ENCODE peak calls at places on chromosome 1, in eight cellular contexts. P, K, E, Q, N, I, Y and L are unnamed samples.

GRCh38 chr1:20322825-20323612 is 32.3 kb downstream of the VWA5B1 start:
- DNase-seq in P (no peak), K (no peak), E (no peak), Q (peak), N (no peak), I (no peak), Y (peak), L (peak)

GRCh38 chr1:44636711-44637589 is 37.3 kb downstream of the TMEM53 start:
- DNase-seq in P (no peak), K (no peak), E (no peak), Q (peak), N (no peak), I (no peak), Y (no peak), L (no peak)

GRCh38 chr1:157135646-157136045 is 2.5 kb downstream of the ETV3 start:
- DNase-seq in P (no peak), K (no peak), E (no peak), Q (no peak), N (no peak), I (no peak), Y (no peak), L (no peak)

GRCh38 chr1:221712198-221712684 is 29.6 kb downstream of the DUSP10 start:
- DNase-seq in P (no peak), K (no peak), E (no peak), Q (peak), N (no peak), I (no peak), Y (no peak), L (no peak)

GRCh38 chr1:22545126-22545525 is 18.2 kb upstream of the EPHA8 start:
- DNase-seq in P (no peak), K (no peak), E (no peak), Q (no peak), N (no peak), I (no peak), Y (no peak), L (no peak)

GRCh38 chr1:212630159-212630900 is 21.8 kb downstream of the ATF3 start:
- DNase-seq in P (peak), K (peak), E (peak), Q (no peak), N (peak), I (peak), Y (peak), L (peak)

GRCh38 chr1:235142991-235143390 is 14.4 kb upstream of the TOMM20 start:
- DNase-seq in P (no peak), K (no peak), E (no peak), Q (no peak), N (no peak), I (no peak), Y (no peak), L (no peak)

GRCh38 chr1:165364432-165365133 is 8.1 kb upstream of the LMX1A start:
- DNase-seq in P (no peak), K (peak), E (no peak), Q (no peak), N (no peak), I (peak), Y (no peak), L (no peak)

GRCh38 chr1:201656670-201657032 is 117.7 kb downstream of the NAV1 start:
- DNase-seq in P (peak), K (peak), E (no peak), Q (peak), N (no peak), I (peak), Y (no peak), L (peak)

GRCh38 chr1:44049839-44050238 is 18.6 kb upstream of the SLC6A9 start:
- DNase-seq in P (no peak), K (no peak), E (no peak), Q (peak), N (no peak), I (no peak), Y (no peak), L (no peak)

GRCh38 chr1:77889240-77889637 is 815 bp downstream of the NEXN start:
- DNase-seq in P (no peak), K (no peak), E (no peak), Q (peak), N (peak), I (no peak), Y (no peak), L (no peak)

GRCh38 chr1:178501705-178502329 is 5.1 kb upstream of the CLEC20A start:
- DNase-seq in P (peak), K (peak), E (peak), Q (peak), N (peak), I (peak), Y (peak), L (peak)

GRCh38 chr1:155961937-155962336 is 16.4 kb downstream of the ARHGEF2 start:
- DNase-seq in P (no peak), K (peak), E (peak), Q (peak), N (no peak), I (peak), Y (no peak), L (peak)

GRCh38 chr1:204961765-204962419 is 81.1 kb upstream of the CNTN2 start:
- DNase-seq in P (no peak), K (peak), E (peak), Q (no peak), N (peak), I (no peak), Y (no peak), L (no peak)

GRCh38 chr1:86788300-86789206 is 84.2 kb downstream of the SH3GLB1 start:
- DNase-seq in P (no peak), K (peak), E (no peak), Q (peak), N (no peak), I (peak), Y (no peak), L (no peak)

GRCh38 chr1:24318238-24318987 is 744 bp upstream of the GRHL3 start:
- DNase-seq in P (no peak), K (no peak), E (no peak), Q (peak), N (no peak), I (no peak), Y (no peak), L (no peak)

GRCh38 chr1:153775432-153776311 is 465 bp downstream of the SLC27A3 start:
- DNase-seq in P (peak), K (peak), E (peak), Q (peak), N (peak), I (peak), Y (peak), L (peak)

GRCh38 chr1:239261521-239261920 is 124.8 kb upstream of the CHRM3 start:
- DNase-seq in P (no peak), K (no peak), E (no peak), Q (no peak), N (no peak), I (no peak), Y (no peak), L (no peak)

GRCh38 chr1:187621961-187622360 is 793.2 kb downstream of the PLA2G4A start:
- DNase-seq in P (no peak), K (no peak), E (no peak), Q (peak), N (no peak), I (no peak), Y (no peak), L (no peak)

GRCh38 chr1:68525781-68526180 is 28.9 kb upstream of the DEPDC1 start:
- DNase-seq in P (no peak), K (no peak), E (no peak), Q (no peak), N (no peak), I (no peak), Y (no peak), L (no peak)

GRCh38 chr1:247370786-247371732 is 39.4 kb upstream of the ZNF496 start:
- DNase-seq in P (no peak), K (no peak), E (no peak), Q (peak), N (peak), I (no peak), Y (no peak), L (peak)

GRCh38 chr1:220689696-220690095 is 467 bp upstream of the C1orf115 start:
- DNase-seq in P (no peak), K (no peak), E (no peak), Q (no peak), N (no peak), I (no peak), Y (no peak), L (no peak)

GRCh38 chr1:180765156-180765555 is 133.3 kb downstream of the XPR1 start:
- DNase-seq in P (no peak), K (no peak), E (no peak), Q (peak), N (no peak), I (no peak), Y (no peak), L (no peak)

GRCh38 chr1:228390649-228391048 is 16.0 kb downstream of the TRIM11 start:
- DNase-seq in P (no peak), K (no peak), E (no peak), Q (no peak), N (no peak), I (no peak), Y (no peak), L (no peak)

GRCh38 chr1:112707217-112708001 is 482 bp upstream of the RHOC start:
- DNase-seq in P (peak), K (peak), E (peak), Q (peak), N (peak), I (peak), Y (peak), L (peak)

GRCh38 chr1:25064465-25065238 is 134.6 kb upstream of the RUNX3 start:
- DNase-seq in P (no peak), K (no peak), E (no peak), Q (no peak), N (no peak), I (no peak), Y (no peak), L (no peak)

GRCh38 chr1:228198977-228199590 is 8.8 kb upstream of the OBSCN start:
- DNase-seq in P (no peak), K (no peak), E (no peak), Q (peak), N (no peak), I (no peak), Y (no peak), L (no peak)

GRCh38 chr1:226983998-226984364 is 43.9 kb downstream of the COQ8A start:
- DNase-seq in P (no peak), K (peak), E (no peak), Q (no peak), N (no peak), I (no peak), Y (no peak), L (no peak)

GRCh38 chr1:6909857-6910256 is 124.6 kb downstream of the CAMTA1 start:
- DNase-seq in P (no peak), K (no peak), E (no peak), Q (no peak), N (no peak), I (no peak), Y (no peak), L (no peak)

GRCh38 chr1:12615916-12616708 is 1.9 kb downstream of the DHRS3 start:
- DNase-seq in P (peak), K (peak), E (peak), Q (peak), N (peak), I (peak), Y (peak), L (peak)

GRCh38 chr1:230867903-230868735 is at the start of gene C1orf198:
- DNase-seq in P (peak), K (peak), E (peak), Q (no peak), N (peak), I (peak), Y (peak), L (peak)

GRCh38 chr1:20903452-20903851 is 116.3 kb upstream of the HP1BP3 start:
- DNase-seq in P (no peak), K (no peak), E (no peak), Q (no peak), N (no peak), I (no peak), Y (no peak), L (no peak)

GRCh38 chr1:41695118-41695517 is 210.6 kb upstream of the EDN2 start:
- DNase-seq in P (peak), K (peak), E (peak), Q (no peak), N (no peak), I (peak), Y (no peak), L (peak)

GRCh38 chr1:56811331-56811730 is 7.9 kb downstream of the FYB2 start:
- DNase-seq in P (no peak), K (no peak), E (peak), Q (no peak), N (peak), I (no peak), Y (no peak), L (no peak)

GRCh38 chr1:157307491-157307890 is 169.3 kb upstream of the ETV3 start:
- DNase-seq in P (no peak), K (no peak), E (no peak), Q (no peak), N (no peak), I (no peak), Y (no peak), L (peak)

GRCh38 chr1:217274927-217275616 is 355.8 kb downstream of the GPATCH2 start:
- DNase-seq in P (no peak), K (no peak), E (no peak), Q (peak), N (no peak), I (no peak), Y (no peak), L (no peak)

GRCh38 chr1:21651214-21652042 is 17.7 kb downstream of the RAP1GAP start:
- DNase-seq in P (peak), K (no peak), E (peak), Q (no peak), N (peak), I (no peak), Y (no peak), L (peak)

DNA sequence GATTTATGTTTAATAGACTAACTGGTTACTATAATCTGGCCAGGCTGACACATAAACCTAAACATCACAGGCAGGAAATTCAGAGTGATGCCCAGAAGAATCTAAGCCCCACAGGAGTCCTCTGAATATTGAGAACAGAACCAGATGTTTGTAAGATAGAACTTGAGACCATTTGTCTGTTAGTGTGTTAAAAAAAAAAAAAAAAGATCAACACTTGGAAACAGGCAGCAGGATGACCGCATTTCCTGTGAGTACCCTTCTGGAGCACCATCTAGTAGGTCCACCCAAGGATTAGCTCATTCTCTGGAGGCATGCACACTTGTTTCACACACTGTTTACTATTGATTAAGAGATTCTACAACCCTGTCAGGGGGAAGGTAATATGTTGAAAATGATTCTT is 111.4 kb upstream of the VANGL1 start:
- DNase-seq in P (no peak), K (no peak), E (no peak), Q (peak), N (no peak), I (no peak), Y (no peak), L (no peak)
- H3K27ac ChIP-seq in P (no peak), K (no peak), E (no peak), Q (no peak), N (no peak), I (no peak), Y (no peak), L (no peak)

GRCh38 chr1:203629509-203630082 is 3.0 kb downstream of the ATP2B4 start:
- DNase-seq in P (peak), K (peak), E (peak), Q (peak), N (peak), I (peak), Y (peak), L (peak)

GRCh38 chr1:203630697-203631096 is 4.1 kb downstream of the ATP2B4 start:
- DNase-seq in P (no peak), K (peak), E (no peak), Q (no peak), N (no peak), I (no peak), Y (no peak), L (no peak)

GRCh38 chr1:203631349-203631748 is 4.7 kb downstream of the ATP2B4 start:
- DNase-seq in P (no peak), K (no peak), E (no peak), Q (no peak), N (no peak), I (no peak), Y (no peak), L (no peak)

GRCh38 chr1:203632941-203633340 is 6.3 kb downstream of the ATP2B4 start:
- DNase-seq in P (no peak), K (no peak), E (no peak), Q (no peak), N (no peak), I (no peak), Y (no peak), L (no peak)

DNA sequence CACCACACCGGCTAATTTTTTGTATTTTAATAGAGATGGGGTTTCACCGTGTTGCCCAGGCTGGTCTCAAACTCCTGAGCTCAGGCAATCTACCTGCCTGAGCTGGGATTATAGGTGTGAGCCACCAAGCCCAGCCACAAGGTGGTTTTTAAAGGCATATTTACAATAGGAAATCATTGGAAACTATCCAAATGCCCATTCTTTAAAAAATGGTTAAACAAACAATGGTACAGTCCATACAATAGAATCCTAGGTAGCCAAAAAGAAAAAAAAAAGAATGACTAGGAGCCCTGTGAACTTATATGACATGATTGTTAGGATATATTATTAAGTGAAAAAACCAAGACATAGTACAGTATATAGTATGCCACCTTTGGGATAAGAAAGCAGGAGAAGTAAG is 5.3 kb downstream of the ATP2B4 start:
- DNase-seq in P (no peak), K (no peak), E (no peak), Q (no peak), N (no peak), I (no peak), Y (no peak), L (no peak)
- H3K27ac ChIP-seq in P (no peak), K (peak), E (peak), Q (no peak), N (no peak), I (no peak), Y (no peak), L (peak)

GRCh38 chr1:8420318-8420717 is 102.4 kb downstream of the SLC45A1 start:
- DNase-seq in P (peak), K (no peak), E (no peak), Q (no peak), N (no peak), I (no peak), Y (no peak), L (peak)
- H3K27ac ChIP-seq in P (peak), K (peak), E (peak), Q (peak), N (no peak), I (peak), Y (no peak), L (peak)

GRCh38 chr1:8374812-8375211 is 56.9 kb downstream of the SLC45A1 start:
- DNase-seq in P (peak), K (no peak), E (peak), Q (peak), N (peak), I (no peak), Y (no peak), L (peak)
- H3K27ac ChIP-seq in P (no peak), K (peak), E (peak), Q (peak), N (peak), I (peak), Y (no peak), L (peak)

DNA sequence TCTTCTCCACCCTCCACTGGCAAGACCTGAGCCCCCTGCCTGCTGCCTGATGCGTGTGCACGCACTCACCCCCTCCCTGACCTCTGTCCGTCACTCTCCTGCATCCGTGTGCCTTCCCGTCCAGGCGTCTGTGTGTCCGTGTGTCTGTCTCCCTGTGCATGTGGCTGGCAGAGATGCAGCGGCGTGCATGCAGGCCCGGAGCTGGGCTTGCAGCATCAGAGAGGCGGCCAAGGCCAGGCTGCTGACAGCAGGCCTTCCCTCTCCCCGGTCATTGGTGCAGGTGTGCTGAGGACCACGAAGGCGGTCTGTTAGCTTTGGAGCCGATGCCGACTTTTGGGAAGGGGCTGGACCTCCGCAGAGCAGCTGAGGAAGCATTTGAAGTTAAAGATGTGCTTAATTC is 22.8 kb upstream of the ARHGEF16 start:
- DNase-seq in P (no peak), K (peak), E (no peak), Q (no peak), N (no peak), I (no peak), Y (no peak), L (no peak)
- H3K27ac ChIP-seq in P (no peak), K (no peak), E (no peak), Q (no peak), N (no peak), I (no peak), Y (no peak), L (no peak)

DNA sequence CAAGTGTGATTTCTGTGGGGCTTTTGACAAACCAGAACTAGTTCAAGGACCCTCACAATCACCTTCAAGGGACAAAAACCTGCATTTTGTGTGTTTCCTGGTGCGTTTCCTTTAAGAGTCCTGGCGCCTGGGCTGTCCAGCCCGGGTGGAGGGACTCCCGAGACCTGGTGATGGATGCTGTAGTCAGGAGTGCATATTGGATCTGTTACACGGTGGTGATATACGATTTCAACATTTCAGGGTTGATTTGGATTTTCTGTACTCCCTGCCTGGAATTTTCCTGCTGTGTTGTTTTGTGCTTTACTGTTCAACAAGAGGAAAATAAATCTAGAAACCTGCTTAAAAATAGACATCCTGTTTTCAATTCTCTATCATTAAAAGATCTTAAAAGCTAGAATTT is 162.0 kb downstream of the KIF26B start:
- DNase-seq in P (no peak), K (no peak), E (no peak), Q (no peak), N (no peak), I (no peak), Y (no peak), L (no peak)
- H3K27ac ChIP-seq in P (no peak), K (no peak), E (no peak), Q (no peak), N (no peak), I (no peak), Y (no peak), L (no peak)

GRCh38 chr1:9689971-9690381 is 38.4 kb downstream of the PIK3CD start:
- DNase-seq in P (peak), K (peak), E (peak), Q (no peak), N (peak), I (peak), Y (no peak), L (peak)
- H3K27ac ChIP-seq in P (no peak), K (peak), E (peak), Q (peak), N (peak), I (no peak), Y (peak), L (peak)

GRCh38 chr1:51154776-51155175 is 52.7 kb downstream of the C1orf185 start:
- DNase-seq in P (no peak), K (no peak), E (no peak), Q (no peak), N (no peak), I (no peak), Y (no peak), L (no peak)
- H3K27ac ChIP-seq in P (no peak), K (no peak), E (no peak), Q (no peak), N (no peak), I (no peak), Y (no peak), L (no peak)

DNA sequence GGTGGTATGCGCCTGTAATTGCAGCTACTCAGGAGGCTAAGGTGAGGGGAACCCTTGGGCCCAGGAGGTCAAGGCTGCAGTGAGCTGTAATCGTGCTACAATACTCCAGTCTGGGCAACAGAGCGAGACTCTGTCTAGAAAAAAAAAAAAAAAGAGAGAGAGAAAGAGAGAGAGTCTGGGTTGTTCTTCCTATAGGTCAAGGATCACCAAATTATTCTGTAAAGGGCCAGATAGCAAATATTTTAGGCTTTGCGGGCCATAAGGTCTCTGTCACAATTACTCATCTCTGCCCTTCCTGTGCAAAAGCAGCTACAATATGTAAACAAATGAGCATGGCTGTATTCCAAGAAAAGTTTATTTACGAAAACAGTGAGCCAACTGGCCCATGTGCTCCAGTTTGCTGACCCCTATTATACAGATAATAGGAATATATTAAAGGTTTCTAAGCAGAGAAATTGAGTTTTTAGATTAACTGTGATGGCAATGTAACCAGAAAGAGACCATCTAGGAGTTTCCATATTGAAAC is 2.1 kb downstream of the SASS6 start:
- DNase-seq in P (no peak), K (no peak), E (no peak), Q (peak), N (peak), I (no peak), Y (no peak), L (no peak)
- H3K27ac ChIP-seq in P (no peak), K (no peak), E (no peak), Q (no peak), N (no peak), I (no peak), Y (no peak), L (no peak)